ENCODE peak calls at places on chromosomes 13 and 19, in ten cellular contexts. G is lower lobe of right lung, V is NCI-H2107, Q is mammary epithelial cell, E is H9, A is GDM1, W is IMR-90, N is small intestine, O is MM.1S, Z is progenitor cell of endocrine pancreas. U is an unnamed sample.

GRCh38 chr19:42657551-42657950 is 62.8 kb upstream of the CEACAM8 start:
- DNase-seq in G (no peak), V (no peak), Q (peak), E (no peak), A (no peak), W (peak), N (no peak), O (no peak), Z (no peak), U (no peak)

GRCh38 chr13:54799621-54800226 is 1771.1 kb downstream of the OLFM4 start:
- DNase-seq in G (no peak), V (no peak), Q (no peak), E (no peak), A (no peak), W (no peak), N (no peak), O (no peak), Z (no peak), U (no peak)

GRCh38 chr19:39409207-39409885 is 2.7 kb downstream of the ZFP36 start:
- DNase-seq in G (peak), V (peak), Q (peak), E (peak), A (peak), W (peak), N (peak), O (peak), Z (peak), U (peak)

GRCh38 chr13:23531446-23531845 is 38.8 kb upstream of the TNFRSF19 start:
- DNase-seq in G (no peak), V (no peak), Q (no peak), E (no peak), A (no peak), W (no peak), N (no peak), O (no peak), Z (no peak), U (no peak)

GRCh38 chr19:20423381-20424207 is 142.0 kb downstream of the ZNF737 start:
- DNase-seq in G (peak), V (no peak), Q (peak), E (peak), A (no peak), W (peak), N (peak), O (no peak), Z (peak), U (no peak)

GRCh38 chr13:57630661-57631606 is 610 bp upstream of the PCDH17 start:
- DNase-seq in G (no peak), V (no peak), Q (peak), E (peak), A (no peak), W (no peak), N (no peak), O (peak), Z (no peak), U (peak)

GRCh38 chr13:37381502-37381901 is 217.1 kb downstream of the POSTN start:
- DNase-seq in G (no peak), V (no peak), Q (no peak), E (no peak), A (no peak), W (no peak), N (no peak), O (no peak), Z (no peak), U (no peak)

GRCh38 chr13:24221007-24221406 is 60.5 kb downstream of the SPATA13 start:
- DNase-seq in G (no peak), V (no peak), Q (no peak), E (no peak), A (no peak), W (no peak), N (no peak), O (no peak), Z (no peak), U (no peak)

GRCh38 chr13:99311748-99312492 is 4.7 kb upstream of the GPR183 start:
- DNase-seq in G (no peak), V (no peak), Q (no peak), E (no peak), A (no peak), W (no peak), N (no peak), O (no peak), Z (no peak), U (no peak)

GRCh38 chr19:29708553-29709439 is 6.3 kb downstream of the C19orf12 start:
- DNase-seq in G (no peak), V (no peak), Q (no peak), E (no peak), A (no peak), W (no peak), N (peak), O (no peak), Z (no peak), U (no peak)

GRCh38 chr19:54653181-54653809 is 9.5 kb upstream of the LILRB4 start:
- DNase-seq in G (no peak), V (no peak), Q (no peak), E (no peak), A (no peak), W (peak), N (peak), O (peak), Z (no peak), U (no peak)

GRCh38 chr13:50001287-50001686 is 4.4 kb downstream of the TRIM13 start:
- DNase-seq in G (no peak), V (no peak), Q (no peak), E (no peak), A (no peak), W (no peak), N (no peak), O (no peak), Z (no peak), U (no peak)

GRCh38 chr19:55486971-55487883 is 1.0 kb upstream of the SSC5D start:
- DNase-seq in G (no peak), V (no peak), Q (peak), E (no peak), A (no peak), W (peak), N (no peak), O (no peak), Z (no peak), U (peak)